ENCODE peak calls at places on chromosome 3, in four cellular contexts. J, E, P and D are unnamed samples.

GRCh38 chr3:46261926-46262594 is 19.8 kb downstream of the CCR3 start:
- DNase-seq in J (no peak), E (no peak), P (no peak), D (no peak)

GRCh38 chr3:72319202-72320095 is 528.8 kb downstream of the SHQ1 start:
- DNase-seq in J (peak), E (no peak), P (no peak), D (no peak)

GRCh38 chr3:173913397-173913796 is 515.9 kb downstream of the NLGN1 start:
- DNase-seq in J (no peak), E (no peak), P (no peak), D (no peak)

GRCh38 chr3:108088146-108088545 is 2.7 kb downstream of the CD47 start:
- DNase-seq in J (no peak), E (no peak), P (no peak), D (no peak)

GRCh38 chr3:99545941-99546580 is 92.3 kb upstream of the COL8A1 start:
- DNase-seq in J (no peak), E (no peak), P (no peak), D (no peak)

GRCh38 chr3:71195492-71195891 is 388.0 kb downstream of the FOXP1 start:
- DNase-seq in J (no peak), E (no peak), P (no peak), D (peak)

GRCh38 chr3:128714887-128715496 is 11.0 kb upstream of the RAB7A start:
- DNase-seq in J (no peak), E (no peak), P (no peak), D (no peak)

GRCh38 chr3:107265526-107265925 is 111.7 kb upstream of the CCDC54 start:
- DNase-seq in J (no peak), E (no peak), P (no peak), D (no peak)

GRCh38 chr3:45640091-45640507 is 45.5 kb downstream of the LIMD1 start:
- DNase-seq in J (peak), E (no peak), P (no peak), D (no peak)

GRCh38 chr3:9091811-9092210 is 128.5 kb upstream of the RAD18 start:
- DNase-seq in J (no peak), E (no peak), P (no peak), D (no peak)

GRCh38 chr3:36494461-36495109 is 114.3 kb downstream of the STAC start:
- DNase-seq in J (no peak), E (no peak), P (no peak), D (no peak)

GRCh38 chr3:155418426-155418825 is 124.9 kb upstream of the STRIT1 start:
- DNase-seq in J (no peak), E (no peak), P (no peak), D (no peak)

DNA sequence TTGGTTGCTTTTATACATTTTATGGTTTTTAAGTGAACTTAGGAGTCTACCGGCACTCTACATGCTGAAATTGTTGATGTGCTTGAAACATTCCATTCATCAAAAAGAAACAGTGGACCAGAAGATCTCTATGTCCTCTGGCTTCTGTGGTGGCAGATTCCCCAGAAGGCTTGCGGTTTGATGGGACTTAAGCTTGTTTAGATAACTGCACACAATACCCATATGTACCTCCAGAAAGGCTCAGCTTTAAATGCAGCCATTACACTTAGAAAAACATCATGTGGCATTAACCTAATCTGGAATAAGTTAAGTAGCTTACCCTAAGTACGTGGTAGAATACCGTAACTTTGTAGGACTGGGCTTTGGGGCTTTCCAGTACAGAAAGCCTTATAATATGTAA is 187.3 kb downstream of the RBMS3 start:
- DNase-seq in J (no peak), E (no peak), P (no peak), D (no peak)
- TF ChIP-seq CBFB in J (no peak), E (no peak), P (no peak), D (no peak)

GRCh38 chr3:52085883-52086282 is 29.5 kb upstream of the DUSP7 start:
- DNase-seq in J (no peak), E (no peak), P (no peak), D (no peak)
- TF ChIP-seq CBFB in J (no peak), E (peak), P (no peak), D (no peak)

DNA sequence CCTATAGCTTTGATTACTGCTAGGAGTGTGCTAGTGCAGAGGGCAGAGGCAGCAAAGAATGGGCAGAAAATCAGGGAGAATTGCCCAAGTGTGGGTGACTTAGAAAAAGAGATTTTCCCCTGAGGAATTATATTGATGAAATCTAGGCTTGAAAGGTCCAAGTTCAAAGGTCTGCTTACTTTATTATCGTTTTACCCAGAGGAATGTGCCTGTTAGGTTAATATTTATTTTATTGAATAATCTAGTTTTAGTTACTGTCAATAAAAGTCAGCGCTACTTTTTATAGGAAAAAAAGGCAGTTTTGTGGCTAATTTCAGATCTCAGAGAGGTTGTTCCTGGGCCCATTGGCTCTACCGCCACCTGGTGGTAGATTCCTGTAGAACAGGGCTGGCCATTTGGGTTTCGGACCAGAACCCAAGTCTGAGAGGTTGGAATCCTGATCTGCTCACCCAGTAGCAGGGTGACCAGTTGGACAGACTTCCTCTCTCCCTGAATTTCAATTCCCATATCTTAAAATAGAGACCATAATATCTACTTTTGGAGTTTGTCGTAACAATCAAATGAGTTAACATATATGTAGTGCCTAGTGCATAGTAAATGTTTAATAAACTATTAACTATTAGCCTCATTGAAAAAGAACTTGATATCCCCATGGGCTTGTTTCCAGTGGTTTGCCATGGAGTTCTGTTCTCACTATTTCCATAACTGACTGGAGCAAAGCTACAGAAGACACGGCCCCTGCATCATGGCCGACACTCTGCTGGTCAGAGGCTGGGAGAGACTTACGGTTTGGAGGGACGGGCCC is 62.7 kb upstream of the ZNF148 start:
- DNase-seq in J (peak), E (no peak), P (peak), D (peak)
- TF ChIP-seq CBFB in J (no peak), E (no peak), P (no peak), D (no peak)

DNA sequence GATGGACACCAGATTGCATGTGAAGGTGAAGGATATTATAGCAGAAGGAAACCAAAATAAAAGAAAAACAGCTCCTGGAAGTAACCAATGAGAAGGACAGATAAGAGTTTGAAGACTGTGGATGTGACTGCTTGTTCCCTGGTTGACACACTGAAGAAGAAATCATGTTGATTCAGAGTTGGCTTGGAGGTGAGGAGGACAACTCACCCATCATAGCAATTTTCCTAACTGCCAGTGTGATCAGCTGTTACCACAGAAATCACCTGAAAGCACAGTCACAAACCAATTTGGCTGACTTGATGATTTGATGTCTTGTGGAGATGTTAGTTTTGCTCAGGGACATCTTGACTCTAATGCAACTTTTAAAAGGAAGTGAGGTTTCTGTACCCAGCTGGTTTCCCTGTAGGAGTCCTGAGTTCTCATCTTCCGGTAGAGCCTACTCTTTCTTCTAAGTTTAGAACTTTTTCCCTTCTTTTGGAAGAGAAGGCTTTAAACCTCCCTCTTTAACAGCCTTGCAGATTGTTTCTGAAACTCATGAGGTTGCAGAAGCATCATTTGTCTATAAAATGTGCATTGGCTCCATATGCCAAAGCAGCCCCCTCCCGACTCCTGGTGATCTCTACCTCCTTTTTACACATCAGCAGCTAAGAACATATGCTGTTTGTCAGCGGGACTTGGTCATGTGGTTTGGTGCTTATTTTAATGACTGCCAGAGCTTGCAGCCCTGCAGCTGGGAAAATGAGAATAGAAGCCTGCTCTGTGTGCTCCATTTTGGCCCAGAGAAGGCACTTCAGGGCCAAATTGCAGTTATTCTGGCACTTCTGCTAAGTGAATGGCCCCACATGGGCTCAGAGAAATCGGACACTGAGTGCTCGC is 10.3 kb downstream of the ATG7 start:
- DNase-seq in J (no peak), E (no peak), P (no peak), D (no peak)
- TF ChIP-seq CBFB in J (no peak), E (no peak), P (no peak), D (no peak)

GRCh38 chr3:103851793-103852192 is 1417.0 kb downstream of the ZPLD1 start:
- DNase-seq in J (no peak), E (no peak), P (no peak), D (no peak)

GRCh38 chr3:103847081-103848062 is 1412.6 kb downstream of the ZPLD1 start:
- DNase-seq in J (no peak), E (no peak), P (no peak), D (peak)
- TF ChIP-seq CBFB in J (no peak), E (no peak), P (no peak), D (no peak)

GRCh38 chr3:84783281-84783680 is 175.5 kb upstream of the CADM2 start:
- DNase-seq in J (no peak), E (no peak), P (no peak), D (no peak)
- TF ChIP-seq CBFB in J (no peak), E (no peak), P (no peak), D (no peak)